ENCODE peak calls at places on chromosomes 4 and X, in four cellular contexts. J is heart left ventricle, T is NT2/D1, Y is lower lobe of right lung. O is an unnamed sample. For H3K4me1 and H3K9me3, the result is how much of the 10 kb centered on the place peaks cover.

GRCh38 chr4:26131711-26132110 is 189.1 kb upstream of the RBPJ start:
- DNase-seq in J (no peak), T (no peak), Y (no peak), O (no peak)

GRCh38 chrX:2425281-2426071 is 75.3 kb downstream of the DHRSX start:
- DNase-seq in J (no peak), T (no peak), Y (no peak), O (no peak)

GRCh38 chr4:143335979-143336827 is 473 bp upstream of the GAB1 start:
- DNase-seq in J (peak), T (peak), Y (peak), O (peak)

GRCh38 chr4:110904435-110905050 is 281.7 kb upstream of the PITX2 start:
- DNase-seq in J (no peak), T (no peak), Y (no peak), O (no peak)

GRCh38 chr4:42600578-42600977 is 56.3 kb downstream of the ATP8A1 start:
- DNase-seq in J (no peak), T (no peak), Y (no peak), O (no peak)

GRCh38 chrX:149881081-149881711 is at the start of gene MAGEA8:
- DNase-seq in J (no peak), T (peak), Y (no peak), O (no peak)

GRCh38 chr4:74085669-74086068 is 13.3 kb downstream of the CXCL2 start:
- DNase-seq in J (no peak), T (no peak), Y (no peak), O (no peak)

GRCh38 chr4:127930175-127930574 is 34.8 kb downstream of the MFSD8 start:
- DNase-seq in J (no peak), T (no peak), Y (no peak), O (no peak)

GRCh38 chr4:144294211-144294610 is 153.7 kb upstream of the GYPA start:
- DNase-seq in J (no peak), T (no peak), Y (no peak), O (no peak)

GRCh38 chrX:26952213-26952612 is 510.9 kb downstream of the PPP4R3C start:
- DNase-seq in J (no peak), T (no peak), Y (no peak), O (no peak)

DNA sequence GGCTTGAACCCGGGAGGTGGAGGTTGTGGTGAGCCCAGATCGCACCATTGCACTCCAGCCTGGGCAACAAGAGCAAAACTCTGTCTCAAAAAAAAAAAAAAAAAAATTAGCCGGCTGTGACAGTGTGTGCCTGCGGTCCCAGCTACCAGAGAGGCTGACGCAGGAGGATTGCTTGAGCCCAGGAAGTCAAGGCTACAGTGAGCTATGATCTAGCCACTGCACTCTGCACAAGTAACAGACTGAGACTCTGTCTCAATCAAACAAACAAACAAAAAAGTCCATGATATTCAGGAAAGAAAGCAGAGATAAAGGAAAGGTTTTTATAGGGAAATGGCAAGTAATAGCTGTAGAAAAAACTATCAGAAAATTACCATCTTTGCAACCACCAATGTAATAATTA is 2.1 kb upstream of the LAGE3 start:
- DNase-seq in J (peak), T (no peak), Y (no peak), O (no peak)
- H3K4me1 ChIP-seq in J (under half), T (under half), Y (under half), O (under half)

GRCh38 chr4:187995322-187996207 is at the start of gene ZFP42:
- DNase-seq in J (no peak), T (no peak), Y (no peak), O (peak)
- H3K4me3 ChIP-seq in J (no peak), T (peak), Y (no peak), O (no peak)

DNA sequence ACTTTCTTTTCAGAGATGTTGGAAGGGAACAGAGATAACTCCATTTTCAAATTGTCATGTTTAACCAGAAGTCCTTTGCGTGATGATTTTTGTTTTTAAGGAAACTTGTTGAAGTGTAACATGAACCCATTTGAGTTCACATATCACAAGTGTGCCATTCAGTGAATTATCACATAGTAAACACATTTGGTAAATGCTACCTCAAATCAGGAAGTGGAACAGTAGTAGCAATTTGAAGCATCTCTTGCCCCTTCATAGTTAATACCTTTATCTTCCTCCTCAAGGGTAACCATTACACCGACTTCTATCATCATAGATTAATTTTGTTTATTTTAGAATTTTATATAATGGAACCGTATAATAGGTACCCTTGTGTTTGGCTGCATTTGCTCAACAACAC is 35.9 kb downstream of the KDM6A start:
- DNase-seq in J (no peak), T (no peak), Y (no peak), O (no peak)
- H3K9me3 ChIP-seq in J (under half), T (under half), Y (under half), O (under half)

DNA sequence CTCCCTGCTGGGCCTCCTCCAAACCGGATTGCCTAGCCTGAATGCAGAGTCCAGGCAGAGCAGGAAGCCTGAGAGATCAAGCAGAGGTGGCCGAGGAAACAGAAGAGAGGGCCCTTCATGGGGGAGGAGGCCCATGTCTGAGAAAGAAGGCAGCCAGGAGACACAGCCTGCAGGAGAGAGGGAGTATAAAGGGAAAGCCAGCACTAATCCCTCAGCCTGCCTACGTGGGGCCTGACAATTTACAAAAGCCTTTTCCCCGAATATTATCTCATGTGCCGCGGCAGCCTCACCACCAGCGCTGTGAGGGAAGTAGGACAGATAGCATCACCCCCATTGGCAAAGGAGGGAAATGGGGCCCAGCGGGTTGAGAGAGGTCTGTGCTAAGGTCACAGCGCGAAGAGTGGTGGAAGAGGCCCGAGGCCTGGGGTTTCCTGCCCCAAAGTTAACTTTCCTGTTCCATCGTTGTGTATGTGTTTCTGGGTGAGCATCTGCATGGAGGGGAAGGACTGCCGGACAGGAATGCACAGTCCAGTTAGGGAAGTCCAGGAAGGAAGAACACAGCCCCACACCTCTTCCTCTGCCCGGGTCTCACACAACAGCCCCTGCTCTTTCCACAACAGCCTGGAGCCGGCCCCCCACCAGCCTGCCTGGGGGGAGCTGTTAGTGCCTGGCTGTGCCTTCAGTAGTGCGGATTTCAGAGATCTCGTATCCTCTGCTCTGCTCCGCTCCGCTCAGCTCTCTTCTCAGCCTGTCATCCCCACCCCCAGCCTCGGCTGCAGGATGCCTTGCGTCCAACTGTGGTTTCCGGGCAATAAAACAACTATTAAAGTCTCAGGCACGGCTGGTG is 50.9 kb upstream of the BCOR start:
- DNase-seq in J (no peak), T (no peak), Y (no peak), O (no peak)
- H3K4me1 ChIP-seq in J (under half), T (under half), Y (under half), O (under half)

GRCh38 chrX:21974011-21974385 is 33.5 kb downstream of the SMS start:
- DNase-seq in J (no peak), T (no peak), Y (no peak), O (peak)
- H3K4me3 ChIP-seq in J (no peak), T (no peak), Y (no peak), O (no peak)